ENCODE peak calls at places on chromosomes 3 and 15, in four cellular contexts. One of them, this sample, is unnamed.

GRCh38 chr3:102179321-102180290 is 255.2 kb upstream of the ZPLD1 start:
- DNase-seq in GM23248: peak; percentile 46
- DNase-seq in tibial artery: no peak
- DNase-seq in PC-3: peak; percentile 57
- DNase-seq in this sample: no peak

GRCh38 chr15:101233651-101234281 is 18.1 kb downstream of the CHSY1 start:
- DNase-seq in GM23248: no peak
- DNase-seq in tibial artery: no peak
- DNase-seq in PC-3: no peak
- DNase-seq in this sample: no peak

GRCh38 chr3:141115752-141116541 is 64.8 kb downstream of the SPSB4 start:
- DNase-seq in GM23248: no peak
- DNase-seq in tibial artery: no peak
- DNase-seq in PC-3: no peak
- DNase-seq in this sample: no peak

GRCh38 chr3:16151109-16151508 is 23.4 kb upstream of the GALNT15 start:
- DNase-seq in GM23248: peak; percentile 90
- DNase-seq in tibial artery: peak; percentile 91
- DNase-seq in PC-3: peak; percentile 44
- DNase-seq in this sample: peak; percentile 94

GRCh38 chr3:43764471-43764870 is 73.7 kb downstream of the ABHD5 start:
- DNase-seq in GM23248: no peak
- DNase-seq in tibial artery: no peak
- DNase-seq in PC-3: no peak
- DNase-seq in this sample: no peak

GRCh38 chr15:50880651-50881114 is 27.8 kb upstream of the AP4E1 start:
- DNase-seq in GM23248: peak; percentile 86
- DNase-seq in tibial artery: no peak
- DNase-seq in PC-3: peak; percentile 15
- DNase-seq in this sample: peak; percentile 93

GRCh38 chr15:74173545-74174215 is at the start of gene ISLR:
- DNase-seq in GM23248: peak; percentile 70
- DNase-seq in tibial artery: peak; percentile 70
- DNase-seq in PC-3: no peak
- DNase-seq in this sample: peak; percentile 93

GRCh38 chr3:112126501-112126900 is 6.5 kb downstream of the GCSAM start:
- DNase-seq in GM23248: peak; percentile 29
- DNase-seq in tibial artery: no peak
- DNase-seq in PC-3: no peak
- DNase-seq in this sample: peak; percentile 25

GRCh38 chr3:21170964-21171363 is 580.0 kb downstream of the ZNF385D start:
- DNase-seq in GM23248: peak; percentile 26
- DNase-seq in tibial artery: no peak
- DNase-seq in PC-3: peak; percentile 36
- DNase-seq in this sample: no peak

GRCh38 chr3:39177708-39178332 is 14.6 kb downstream of the XIRP1 start:
- DNase-seq in GM23248: peak; percentile 97
- DNase-seq in tibial artery: peak; percentile 89
- DNase-seq in PC-3: peak; percentile 75
- DNase-seq in this sample: peak; percentile 94

GRCh38 chr3:33722186-33722585 is 4.1 kb upstream of the CLASP2 start:
- DNase-seq in GM23248: peak; percentile 34
- DNase-seq in tibial artery: no peak
- DNase-seq in PC-3: no peak
- DNase-seq in this sample: no peak

GRCh38 chr15:33729648-33730047 is 238.6 kb upstream of the CHRM5 start:
- DNase-seq in GM23248: peak; percentile 15
- DNase-seq in tibial artery: no peak
- DNase-seq in PC-3: peak; percentile 79
- DNase-seq in this sample: no peak

GRCh38 chr15:34610388-34610787 is 26.9 kb upstream of the GOLGA8B start:
- DNase-seq in GM23248: peak; percentile 45
- DNase-seq in tibial artery: no peak
- DNase-seq in PC-3: peak; percentile 56
- DNase-seq in this sample: peak; percentile 24

GRCh38 chr3:159806412-159806811 is 182.2 kb upstream of the IL12A start:
- DNase-seq in GM23248: no peak
- DNase-seq in tibial artery: no peak
- DNase-seq in PC-3: no peak
- DNase-seq in this sample: peak; percentile 60

GRCh38 chr3:32630266-32630665 is 54.7 kb upstream of the CNOT10 start:
- DNase-seq in GM23248: peak; percentile 52
- DNase-seq in tibial artery: no peak
- DNase-seq in PC-3: peak; percentile 82
- DNase-seq in this sample: peak; percentile 12

GRCh38 chr15:32918481-32919026 is 200.8 kb downstream of the GREM1 start:
- DNase-seq in GM23248: no peak
- DNase-seq in tibial artery: no peak
- DNase-seq in PC-3: no peak
- DNase-seq in this sample: peak; percentile 34

GRCh38 chr3:64141476-64141875 is 83.8 kb downstream of the PRICKLE2 start:
- DNase-seq in GM23248: peak; percentile 47
- DNase-seq in tibial artery: no peak
- DNase-seq in PC-3: no peak
- DNase-seq in this sample: peak; percentile 15

GRCh38 chr3:45441570-45442313 is 53.4 kb downstream of the LARS2 start:
- DNase-seq in GM23248: no peak
- DNase-seq in tibial artery: no peak
- DNase-seq in PC-3: no peak
- DNase-seq in this sample: peak; percentile 92

GRCh38 chr3:33044676-33045075 is 52.3 kb downstream of the GLB1 start:
- DNase-seq in GM23248: no peak
- DNase-seq in tibial artery: no peak
- DNase-seq in PC-3: no peak
- DNase-seq in this sample: no peak

GRCh38 chr3:50269460-50269859 is 513 bp downstream of the SEMA3B start:
- DNase-seq in GM23248: no peak
- DNase-seq in tibial artery: no peak
- DNase-seq in PC-3: no peak
- DNase-seq in this sample: no peak
- H3K4me3 ChIP-seq in GM23248: peak overlapping the region; percentile 43
- H3K4me3 ChIP-seq in tibial artery: peak overlapping the region; percentile 40
- H3K4me3 ChIP-seq in PC-3: peak overlapping the region; percentile 55
- H3K4me3 ChIP-seq in this sample: peak overlapping the region; percentile 53

DNA sequence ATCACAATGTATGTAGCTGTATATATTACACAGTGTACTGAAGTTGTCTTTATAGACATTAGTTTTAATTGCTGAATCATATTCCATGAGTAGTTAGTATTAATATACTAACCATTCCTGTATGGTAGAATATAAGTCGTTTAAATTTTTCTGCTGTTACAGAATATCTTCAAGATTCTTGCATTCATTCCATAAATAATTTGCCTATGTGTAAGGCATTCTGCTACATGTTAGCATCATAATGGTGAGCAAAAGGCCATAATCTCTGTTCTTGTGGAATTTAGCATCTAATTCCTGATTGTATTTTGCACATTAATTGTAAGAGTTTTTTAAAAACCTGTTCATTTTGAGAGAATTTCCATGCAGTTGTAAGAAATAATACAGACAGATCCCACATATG is 14.1 kb downstream of the GYG1 start:
- DNase-seq in GM23248: peak; percentile 59
- DNase-seq in tibial artery: no peak
- DNase-seq in PC-3: no peak
- DNase-seq in this sample: peak; percentile 69
- H3K4me3 ChIP-seq in GM23248: no peak overlapping the region
- H3K4me3 ChIP-seq in tibial artery: no peak overlapping the region
- H3K4me3 ChIP-seq in PC-3: no peak overlapping the region
- H3K4me3 ChIP-seq in this sample: no peak overlapping the region

GRCh38 chr3:37764586-37764985 is 97.1 kb upstream of the CTDSPL start:
- DNase-seq in GM23248: no peak
- DNase-seq in tibial artery: no peak
- DNase-seq in PC-3: no peak
- DNase-seq in this sample: no peak

GRCh38 chr3:37766220-37766605 is 95.5 kb upstream of the CTDSPL start:
- DNase-seq in GM23248: no peak
- DNase-seq in tibial artery: no peak
- DNase-seq in PC-3: no peak
- DNase-seq in this sample: peak; percentile 2

GRCh38 chr3:37766797-37767776 is 94.6 kb upstream of the CTDSPL start:
- DNase-seq in GM23248: no peak
- DNase-seq in tibial artery: no peak
- DNase-seq in PC-3: no peak
- DNase-seq in this sample: peak; percentile 9

GRCh38 chr3:37763338-37763737 is 98.3 kb upstream of the CTDSPL start:
- DNase-seq in GM23248: no peak
- DNase-seq in tibial artery: no peak
- DNase-seq in PC-3: no peak
- DNase-seq in this sample: no peak

DNA sequence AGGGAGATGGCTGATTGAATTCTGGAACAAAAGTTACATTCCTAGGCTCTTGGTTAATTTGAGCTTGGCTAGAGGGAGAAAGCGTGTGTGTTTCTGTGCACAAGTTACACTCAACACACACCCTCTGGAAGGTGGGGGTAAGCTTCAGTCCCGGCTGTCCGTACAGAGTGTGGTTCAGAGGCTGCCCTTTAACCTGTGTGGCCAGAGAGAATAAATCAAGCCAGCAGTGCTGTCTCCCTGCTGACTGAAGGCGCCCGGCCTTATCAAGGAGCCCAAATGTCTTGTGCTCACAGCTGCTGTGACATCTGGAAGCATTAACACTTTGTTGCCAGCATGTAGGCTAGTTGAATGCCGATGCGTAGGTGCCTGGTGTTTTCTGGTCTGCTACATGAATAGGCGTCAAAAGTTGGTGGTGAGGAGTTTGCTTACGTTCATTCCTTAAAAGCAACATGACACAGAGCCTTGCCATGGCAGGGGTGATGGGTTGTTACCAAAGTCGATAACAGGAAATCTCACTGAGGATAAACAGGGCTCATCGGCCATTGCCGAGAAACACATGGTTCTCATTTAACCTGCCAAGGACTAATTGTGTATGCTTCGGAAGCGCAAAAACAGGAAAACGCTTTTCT is 96.0 kb upstream of the CTDSPL start:
- DNase-seq in GM23248: no peak
- DNase-seq in tibial artery: peak; percentile 75
- DNase-seq in PC-3: no peak
- DNase-seq in this sample: peak; percentile 43
- H3K4me3 ChIP-seq in GM23248: no peak overlapping the region
- H3K4me3 ChIP-seq in tibial artery: no peak overlapping the region
- H3K4me3 ChIP-seq in PC-3: no peak overlapping the region
- H3K4me3 ChIP-seq in this sample: peak overlapping the region; percentile 21

GRCh38 chr3:14602804-14603644 is 48.5 kb upstream of the CCDC174 start:
- DNase-seq in GM23248: peak; percentile 39
- DNase-seq in tibial artery: no peak
- DNase-seq in PC-3: peak; percentile 11
- DNase-seq in this sample: no peak
- H3K4me3 ChIP-seq in GM23248: peak overlapping the region; percentile 57
- H3K4me3 ChIP-seq in tibial artery: peak overlapping the region; percentile 37
- H3K4me3 ChIP-seq in PC-3: peak overlapping the region; percentile 55
- H3K4me3 ChIP-seq in this sample: no peak overlapping the region

DNA sequence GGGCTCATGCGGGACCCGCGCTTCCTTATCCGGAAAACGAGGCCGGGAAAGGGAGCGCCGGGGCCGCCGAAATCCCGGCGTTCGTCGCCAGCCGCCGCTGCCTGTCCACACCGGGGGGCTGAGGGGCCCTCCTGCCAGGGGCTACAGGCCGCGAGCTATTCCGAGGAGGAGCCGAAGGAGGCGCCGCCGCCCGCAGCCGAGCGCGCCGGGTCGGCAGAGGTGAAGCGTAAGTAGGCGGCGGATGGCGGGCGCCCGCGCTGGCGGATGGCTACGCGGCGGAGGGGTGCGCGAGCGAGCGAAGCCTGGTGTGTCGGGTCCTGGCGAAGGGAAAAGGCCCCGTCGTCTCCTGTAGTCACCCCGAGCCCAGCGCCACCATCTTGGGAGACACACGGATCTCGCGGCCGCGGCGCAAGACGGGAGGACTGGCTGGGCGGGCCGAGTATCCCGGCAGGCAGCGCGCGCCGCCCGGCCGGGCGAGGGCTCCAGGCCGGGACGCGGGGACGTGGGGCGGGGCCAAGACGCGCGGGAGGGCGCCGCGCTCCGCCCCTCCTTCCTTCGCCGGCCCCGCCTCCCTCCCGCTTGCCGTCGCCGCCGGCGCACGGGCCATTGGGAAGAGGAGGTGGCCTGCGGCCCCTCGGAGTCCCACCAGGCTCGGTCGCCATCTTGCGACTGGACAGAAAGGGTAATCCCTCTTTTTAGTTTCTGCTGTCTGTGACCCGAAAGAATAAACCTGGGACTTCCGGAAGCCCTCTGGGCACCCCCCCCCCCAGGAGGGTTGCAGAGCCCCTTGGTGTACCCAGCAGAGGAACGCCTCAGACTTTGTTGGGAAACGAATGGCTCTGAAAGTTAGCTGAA is at the start of gene UBE3A:
- DNase-seq in GM23248: peak; percentile 98
- DNase-seq in tibial artery: peak; percentile 87
- DNase-seq in PC-3: peak; percentile 94
- DNase-seq in this sample: peak; percentile 91
- H3K4me3 ChIP-seq in GM23248: peak within 1 kb of the TSS; percentile 96
- H3K4me3 ChIP-seq in tibial artery: peak within 1 kb of the TSS; percentile 99
- H3K4me3 ChIP-seq in PC-3: peak within 1 kb of the TSS; percentile 91
- H3K4me3 ChIP-seq in this sample: peak within 1 kb of the TSS; percentile 77

GRCh38 chr3:179677884-179678283 is 25.0 kb downstream of the USP13 start:
- DNase-seq in GM23248: no peak
- DNase-seq in tibial artery: no peak
- DNase-seq in PC-3: no peak
- DNase-seq in this sample: no peak
- H3K4me3 ChIP-seq in GM23248: no peak overlapping the region
- H3K4me3 ChIP-seq in tibial artery: no peak overlapping the region
- H3K4me3 ChIP-seq in PC-3: no peak overlapping the region
- H3K4me3 ChIP-seq in this sample: no peak overlapping the region

This sample was measured in AG10803.